ENCODE peak calls at places on chromosomes 7 and 10, in four cellular contexts. One of them, this sample, is unnamed.

GRCh38 chr7:39582536-39582935 is 16.3 kb downstream of the YAE1 start:
- ATAC-seq in activated T-cell treated with anti-CD3 and anti-CD28 coated beads, Interleukin-2, amount 50 U/mL, for 72 hours: no peak
- ATAC-seq in activated CD8-positive, alpha-beta memory T cell treated with anti-CD3 and anti-CD28 coated beads, Interleukin-2, amount 10 ng/mL, durations not matched to agents 7 days and 5 days: no peak
- ATAC-seq in WTC11: no peak
- ATAC-seq in this sample: no peak

GRCh38 chr7:92608380-92609322 is 18.5 kb upstream of the FAM133B start:
- ATAC-seq in activated T-cell treated with anti-CD3 and anti-CD28 coated beads, Interleukin-2, amount 50 U/mL, for 72 hours: no peak
- ATAC-seq in activated CD8-positive, alpha-beta memory T cell treated with anti-CD3 and anti-CD28 coated beads, Interleukin-2, amount 10 ng/mL, durations not matched to agents 7 days and 5 days: no peak
- ATAC-seq in WTC11: peak; percentile 96
- ATAC-seq in this sample: no peak

GRCh38 chr7:99126921-99127553 is 16.9 kb downstream of the SMURF1 start:
- ATAC-seq in activated T-cell treated with anti-CD3 and anti-CD28 coated beads, Interleukin-2, amount 50 U/mL, for 72 hours: no peak
- ATAC-seq in activated CD8-positive, alpha-beta memory T cell treated with anti-CD3 and anti-CD28 coated beads, Interleukin-2, amount 10 ng/mL, durations not matched to agents 7 days and 5 days: no peak
- ATAC-seq in WTC11: peak; percentile 62
- ATAC-seq in this sample: no peak

GRCh38 chr10:122306282-122306681 is 35.2 kb downstream of the BTBD16 start:
- ATAC-seq in activated T-cell treated with anti-CD3 and anti-CD28 coated beads, Interleukin-2, amount 50 U/mL, for 72 hours: no peak
- ATAC-seq in activated CD8-positive, alpha-beta memory T cell treated with anti-CD3 and anti-CD28 coated beads, Interleukin-2, amount 10 ng/mL, durations not matched to agents 7 days and 5 days: no peak
- ATAC-seq in WTC11: no peak
- ATAC-seq in this sample: no peak

GRCh38 chr10:88853155-88853554 is 1.5 kb upstream of the ANKRD22 start:
- ATAC-seq in activated T-cell treated with anti-CD3 and anti-CD28 coated beads, Interleukin-2, amount 50 U/mL, for 72 hours: no peak
- ATAC-seq in activated CD8-positive, alpha-beta memory T cell treated with anti-CD3 and anti-CD28 coated beads, Interleukin-2, amount 10 ng/mL, durations not matched to agents 7 days and 5 days: no peak
- ATAC-seq in WTC11: no peak
- ATAC-seq in this sample: no peak

GRCh38 chr7:100584677-100585510 is 1.0 kb downstream of the LRCH4 start:
- ATAC-seq in activated T-cell treated with anti-CD3 and anti-CD28 coated beads, Interleukin-2, amount 50 U/mL, for 72 hours: no peak
- ATAC-seq in activated CD8-positive, alpha-beta memory T cell treated with anti-CD3 and anti-CD28 coated beads, Interleukin-2, amount 10 ng/mL, durations not matched to agents 7 days and 5 days: no peak
- ATAC-seq in WTC11: peak; percentile 1
- ATAC-seq in this sample: no peak

GRCh38 chr10:60335708-60336107 is 54.0 kb downstream of the ANK3 start:
- ATAC-seq in activated T-cell treated with anti-CD3 and anti-CD28 coated beads, Interleukin-2, amount 50 U/mL, for 72 hours: no peak
- ATAC-seq in activated CD8-positive, alpha-beta memory T cell treated with anti-CD3 and anti-CD28 coated beads, Interleukin-2, amount 10 ng/mL, durations not matched to agents 7 days and 5 days: no peak
- ATAC-seq in WTC11: peak; percentile 29
- ATAC-seq in this sample: no peak

GRCh38 chr10:78194539-78195402 is 161.1 kb downstream of the RPS24 start:
- ATAC-seq in activated T-cell treated with anti-CD3 and anti-CD28 coated beads, Interleukin-2, amount 50 U/mL, for 72 hours: no peak
- ATAC-seq in activated CD8-positive, alpha-beta memory T cell treated with anti-CD3 and anti-CD28 coated beads, Interleukin-2, amount 10 ng/mL, durations not matched to agents 7 days and 5 days: no peak
- ATAC-seq in WTC11: no peak
- ATAC-seq in this sample: no peak

GRCh38 chr10:77737608-77738007 is 100.0 kb upstream of the KCNMA1 start:
- ATAC-seq in activated T-cell treated with anti-CD3 and anti-CD28 coated beads, Interleukin-2, amount 50 U/mL, for 72 hours: no peak
- ATAC-seq in activated CD8-positive, alpha-beta memory T cell treated with anti-CD3 and anti-CD28 coated beads, Interleukin-2, amount 10 ng/mL, durations not matched to agents 7 days and 5 days: no peak
- ATAC-seq in WTC11: no peak
- ATAC-seq in this sample: no peak

GRCh38 chr7:122885583-122886356 is 490 bp downstream of the CADPS2 start:
- ATAC-seq in activated T-cell treated with anti-CD3 and anti-CD28 coated beads, Interleukin-2, amount 50 U/mL, for 72 hours: peak; percentile 32
- ATAC-seq in activated CD8-positive, alpha-beta memory T cell treated with anti-CD3 and anti-CD28 coated beads, Interleukin-2, amount 10 ng/mL, durations not matched to agents 7 days and 5 days: peak; percentile 22
- ATAC-seq in WTC11: peak; percentile 33
- ATAC-seq in this sample: no peak

GRCh38 chr7:148714498-148714897 is 15.8 kb downstream of the CUL1 start:
- ATAC-seq in activated T-cell treated with anti-CD3 and anti-CD28 coated beads, Interleukin-2, amount 50 U/mL, for 72 hours: peak; percentile 65
- ATAC-seq in activated CD8-positive, alpha-beta memory T cell treated with anti-CD3 and anti-CD28 coated beads, Interleukin-2, amount 10 ng/mL, durations not matched to agents 7 days and 5 days: no peak
- ATAC-seq in WTC11: no peak
- ATAC-seq in this sample: no peak

GRCh38 chr7:128890306-128891109 is 20.0 kb downstream of the KCP start:
- ATAC-seq in activated T-cell treated with anti-CD3 and anti-CD28 coated beads, Interleukin-2, amount 50 U/mL, for 72 hours: peak; percentile 33
- ATAC-seq in activated CD8-positive, alpha-beta memory T cell treated with anti-CD3 and anti-CD28 coated beads, Interleukin-2, amount 10 ng/mL, durations not matched to agents 7 days and 5 days: peak; percentile 17
- ATAC-seq in WTC11: peak; percentile 23
- ATAC-seq in this sample: no peak

GRCh38 chr10:71179382-71179781 is 33.0 kb upstream of the UNC5B start:
- ATAC-seq in activated T-cell treated with anti-CD3 and anti-CD28 coated beads, Interleukin-2, amount 50 U/mL, for 72 hours: no peak
- ATAC-seq in activated CD8-positive, alpha-beta memory T cell treated with anti-CD3 and anti-CD28 coated beads, Interleukin-2, amount 10 ng/mL, durations not matched to agents 7 days and 5 days: no peak
- ATAC-seq in WTC11: no peak
- ATAC-seq in this sample: no peak

GRCh38 chr10:8017276-8017675 is 37.2 kb upstream of the GATA3 start:
- ATAC-seq in activated T-cell treated with anti-CD3 and anti-CD28 coated beads, Interleukin-2, amount 50 U/mL, for 72 hours: no peak
- ATAC-seq in activated CD8-positive, alpha-beta memory T cell treated with anti-CD3 and anti-CD28 coated beads, Interleukin-2, amount 10 ng/mL, durations not matched to agents 7 days and 5 days: no peak
- ATAC-seq in WTC11: peak; percentile 67
- ATAC-seq in this sample: no peak

GRCh38 chr10:130495891-130496642 is 359.9 kb downstream of the GLRX3 start:
- ATAC-seq in activated T-cell treated with anti-CD3 and anti-CD28 coated beads, Interleukin-2, amount 50 U/mL, for 72 hours: no peak
- ATAC-seq in activated CD8-positive, alpha-beta memory T cell treated with anti-CD3 and anti-CD28 coated beads, Interleukin-2, amount 10 ng/mL, durations not matched to agents 7 days and 5 days: no peak
- ATAC-seq in WTC11: no peak
- ATAC-seq in this sample: no peak

GRCh38 chr7:10888861-10889260 is 84.8 kb upstream of the PHF14 start:
- ATAC-seq in activated T-cell treated with anti-CD3 and anti-CD28 coated beads, Interleukin-2, amount 50 U/mL, for 72 hours: peak; percentile 53
- ATAC-seq in activated CD8-positive, alpha-beta memory T cell treated with anti-CD3 and anti-CD28 coated beads, Interleukin-2, amount 10 ng/mL, durations not matched to agents 7 days and 5 days: peak; percentile 70
- ATAC-seq in WTC11: no peak
- ATAC-seq in this sample: no peak

GRCh38 chr7:46163245-46163644 is 242.2 kb upstream of the IGFBP3 start:
- ATAC-seq in activated T-cell treated with anti-CD3 and anti-CD28 coated beads, Interleukin-2, amount 50 U/mL, for 72 hours: no peak
- ATAC-seq in activated CD8-positive, alpha-beta memory T cell treated with anti-CD3 and anti-CD28 coated beads, Interleukin-2, amount 10 ng/mL, durations not matched to agents 7 days and 5 days: no peak
- ATAC-seq in WTC11: no peak
- ATAC-seq in this sample: no peak

GRCh38 chr10:33506838-33507661 is 172.6 kb upstream of the NRP1 start:
- ATAC-seq in activated T-cell treated with anti-CD3 and anti-CD28 coated beads, Interleukin-2, amount 50 U/mL, for 72 hours: peak; percentile 63
- ATAC-seq in activated CD8-positive, alpha-beta memory T cell treated with anti-CD3 and anti-CD28 coated beads, Interleukin-2, amount 10 ng/mL, durations not matched to agents 7 days and 5 days: no peak
- ATAC-seq in WTC11: no peak
- ATAC-seq in this sample: peak; percentile 58

GRCh38 chr10:78357673-78358206 is 324.1 kb downstream of the RPS24 start:
- ATAC-seq in activated T-cell treated with anti-CD3 and anti-CD28 coated beads, Interleukin-2, amount 50 U/mL, for 72 hours: no peak
- ATAC-seq in activated CD8-positive, alpha-beta memory T cell treated with anti-CD3 and anti-CD28 coated beads, Interleukin-2, amount 10 ng/mL, durations not matched to agents 7 days and 5 days: no peak
- ATAC-seq in WTC11: no peak
- ATAC-seq in this sample: no peak

GRCh38 chr7:95398155-95398940 is 2.2 kb upstream of the PON3 start:
- ATAC-seq in activated T-cell treated with anti-CD3 and anti-CD28 coated beads, Interleukin-2, amount 50 U/mL, for 72 hours: no peak
- ATAC-seq in activated CD8-positive, alpha-beta memory T cell treated with anti-CD3 and anti-CD28 coated beads, Interleukin-2, amount 10 ng/mL, durations not matched to agents 7 days and 5 days: no peak
- ATAC-seq in WTC11: no peak
- ATAC-seq in this sample: no peak

GRCh38 chr10:30834143-30834542 is 197.5 kb downstream of the ZNF438 start:
- ATAC-seq in activated T-cell treated with anti-CD3 and anti-CD28 coated beads, Interleukin-2, amount 50 U/mL, for 72 hours: no peak
- ATAC-seq in activated CD8-positive, alpha-beta memory T cell treated with anti-CD3 and anti-CD28 coated beads, Interleukin-2, amount 10 ng/mL, durations not matched to agents 7 days and 5 days: no peak
- ATAC-seq in WTC11: no peak
- ATAC-seq in this sample: no peak

GRCh38 chr7:18770154-18770807 is 274.7 kb downstream of the HDAC9 start:
- ATAC-seq in activated T-cell treated with anti-CD3 and anti-CD28 coated beads, Interleukin-2, amount 50 U/mL, for 72 hours: no peak
- ATAC-seq in activated CD8-positive, alpha-beta memory T cell treated with anti-CD3 and anti-CD28 coated beads, Interleukin-2, amount 10 ng/mL, durations not matched to agents 7 days and 5 days: no peak
- ATAC-seq in WTC11: no peak
- ATAC-seq in this sample: no peak

GRCh38 chr7:19106308-19107141 is 10.9 kb downstream of the TWIST1 start:
- ATAC-seq in activated T-cell treated with anti-CD3 and anti-CD28 coated beads, Interleukin-2, amount 50 U/mL, for 72 hours: no peak
- ATAC-seq in activated CD8-positive, alpha-beta memory T cell treated with anti-CD3 and anti-CD28 coated beads, Interleukin-2, amount 10 ng/mL, durations not matched to agents 7 days and 5 days: no peak
- ATAC-seq in WTC11: peak; percentile 43
- ATAC-seq in this sample: no peak